ENCODE peak calls at places on chromosomes 16 and 17, in five cellular contexts. One of them, this sample, is unnamed.

GRCh38 chr16:12833939-12834338 is 30.3 kb upstream of the CPPED1 start:
- DNase-seq in H1: peak; percentile 19
- DNase-seq in transverse colon: no peak
- DNase-seq in effector memory CD4-positive, alpha-beta T cell: no peak
- DNase-seq in Panc1: no peak
- DNase-seq in this sample: no peak

GRCh38 chr16:29029168-29029994 is 44.5 kb downstream of the LAT start:
- DNase-seq in H1: peak; percentile 23
- DNase-seq in transverse colon: no peak
- DNase-seq in effector memory CD4-positive, alpha-beta T cell: no peak
- DNase-seq in Panc1: no peak
- DNase-seq in this sample: no peak

GRCh38 chr16:88936008-88936912 is 40.7 kb downstream of the CBFA2T3 start:
- DNase-seq in H1: no peak
- DNase-seq in transverse colon: peak; percentile 67
- DNase-seq in effector memory CD4-positive, alpha-beta T cell: no peak
- DNase-seq in Panc1: no peak
- DNase-seq in this sample: no peak

GRCh38 chr17:57601328-57601727 is 143.8 kb downstream of the CCDC182 start:
- DNase-seq in H1: no peak
- DNase-seq in transverse colon: no peak
- DNase-seq in effector memory CD4-positive, alpha-beta T cell: no peak
- DNase-seq in Panc1: no peak
- DNase-seq in this sample: no peak

GRCh38 chr16:69307856-69308255 is 3.3 kb upstream of the VPS4A start:
- DNase-seq in H1: no peak
- DNase-seq in transverse colon: no peak
- DNase-seq in effector memory CD4-positive, alpha-beta T cell: no peak
- DNase-seq in Panc1: no peak
- DNase-seq in this sample: no peak

GRCh38 chr17:8939496-8940334 is 25.8 kb downstream of the PIK3R5 start:
- DNase-seq in H1: no peak
- DNase-seq in transverse colon: no peak
- DNase-seq in effector memory CD4-positive, alpha-beta T cell: no peak
- DNase-seq in Panc1: no peak
- DNase-seq in this sample: no peak

GRCh38 chr16:30659507-30660423 is 1.5 kb downstream of the FBRS start:
- DNase-seq in H1: no peak
- DNase-seq in transverse colon: peak; percentile 46
- DNase-seq in effector memory CD4-positive, alpha-beta T cell: peak; percentile 45
- DNase-seq in Panc1: no peak
- DNase-seq in this sample: no peak

GRCh38 chr17:15447928-15448579 is 19.4 kb downstream of the CDRT4 start:
- DNase-seq in H1: no peak
- DNase-seq in transverse colon: no peak
- DNase-seq in effector memory CD4-positive, alpha-beta T cell: no peak
- DNase-seq in Panc1: no peak
- DNase-seq in this sample: no peak

GRCh38 chr17:73027130-73027741 is 65.3 kb downstream of the SLC39A11 start:
- DNase-seq in H1: no peak
- DNase-seq in transverse colon: no peak
- DNase-seq in effector memory CD4-positive, alpha-beta T cell: no peak
- DNase-seq in Panc1: no peak
- DNase-seq in this sample: no peak

GRCh38 chr17:65158622-65159021 is 21.5 kb downstream of the RGS9 start:
- DNase-seq in H1: no peak
- DNase-seq in transverse colon: no peak
- DNase-seq in effector memory CD4-positive, alpha-beta T cell: no peak
- DNase-seq in Panc1: no peak
- DNase-seq in this sample: no peak

GRCh38 chr16:30769379-30770089 is 7.4 kb downstream of the RNF40 start:
- DNase-seq in H1: no peak
- DNase-seq in transverse colon: no peak
- DNase-seq in effector memory CD4-positive, alpha-beta T cell: no peak
- DNase-seq in Panc1: no peak
- DNase-seq in this sample: no peak

GRCh38 chr17:17836818-17837379 is at the start of gene SREBF1:
- DNase-seq in H1: peak; percentile 59
- DNase-seq in transverse colon: peak; percentile 73
- DNase-seq in effector memory CD4-positive, alpha-beta T cell: peak; percentile 55
- DNase-seq in Panc1: no peak
- DNase-seq in this sample: no peak

GRCh38 chr17:62670202-62670821 is 42.8 kb downstream of the MRC2 start:
- DNase-seq in H1: no peak
- DNase-seq in transverse colon: no peak
- DNase-seq in effector memory CD4-positive, alpha-beta T cell: no peak
- DNase-seq in Panc1: no peak
- DNase-seq in this sample: no peak

GRCh38 chr17:63696381-63696961 is 3.5 kb downstream of the LIMD2 start:
- DNase-seq in H1: no peak
- DNase-seq in transverse colon: peak; percentile 28
- DNase-seq in effector memory CD4-positive, alpha-beta T cell: no peak
- DNase-seq in Panc1: no peak
- DNase-seq in this sample: no peak

GRCh38 chr16:1286492-1287094 is 22.8 kb upstream of the UBE2I start:
- DNase-seq in H1: no peak
- DNase-seq in transverse colon: no peak
- DNase-seq in effector memory CD4-positive, alpha-beta T cell: no peak
- DNase-seq in Panc1: no peak
- DNase-seq in this sample: no peak
- H3K27me3 ChIP-seq in H1: peaks cover 7% of the 10 kb centered on the region
- H3K27me3 ChIP-seq in transverse colon: peaks cover 81% of the 10 kb centered on the region
- H3K27me3 ChIP-seq in effector memory CD4-positive, alpha-beta T cell: peaks cover 10% of the 10 kb centered on the region
- H3K27me3 ChIP-seq in Panc1: no peaks in the 10 kb centered on the region
- H3K27me3 ChIP-seq in this sample: peaks cover 8% of the 10 kb centered on the region

DNA sequence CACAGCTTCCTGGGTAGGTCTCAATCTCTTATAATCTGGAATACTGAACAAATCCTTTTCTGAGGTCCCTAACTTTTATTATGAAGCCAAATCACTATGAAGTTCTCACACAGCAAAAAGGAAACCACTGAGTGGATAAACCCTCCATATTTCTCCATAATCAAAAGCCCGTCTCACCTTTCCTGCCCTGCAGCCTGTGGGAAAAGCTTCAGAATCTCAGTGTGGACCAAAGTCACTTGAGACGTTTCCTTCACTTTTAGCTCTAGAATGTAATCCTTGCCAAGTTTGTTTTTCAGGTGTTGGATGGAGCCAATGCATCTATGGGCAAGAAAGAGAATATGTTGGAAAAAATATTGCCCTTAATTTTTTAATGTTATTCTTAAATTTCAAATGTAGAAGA is 22.0 kb upstream of the ABCA9 start:
- DNase-seq in H1: no peak
- DNase-seq in transverse colon: no peak
- DNase-seq in effector memory CD4-positive, alpha-beta T cell: no peak
- DNase-seq in Panc1: no peak
- DNase-seq in this sample: no peak
- H3K36me3 ChIP-seq in H1: no peaks in the 10 kb centered on the region
- H3K36me3 ChIP-seq in transverse colon: no peaks in the 10 kb centered on the region
- H3K36me3 ChIP-seq in effector memory CD4-positive, alpha-beta T cell: no peaks in the 10 kb centered on the region
- H3K36me3 ChIP-seq in Panc1: no peaks in the 10 kb centered on the region
- H3K36me3 ChIP-seq in this sample: peaks cover 19% of the 10 kb centered on the region

GRCh38 chr16:81403208-81403600 is 41.4 kb upstream of the CMIP start:
- DNase-seq in H1: no peak
- DNase-seq in transverse colon: no peak
- DNase-seq in effector memory CD4-positive, alpha-beta T cell: no peak
- DNase-seq in Panc1: no peak
- DNase-seq in this sample: no peak
- H3K27me3 ChIP-seq in H1: no peaks in the 10 kb centered on the region
- H3K27me3 ChIP-seq in transverse colon: no peaks in the 10 kb centered on the region
- H3K27me3 ChIP-seq in effector memory CD4-positive, alpha-beta T cell: no peaks in the 10 kb centered on the region
- H3K27me3 ChIP-seq in Panc1: no peaks in the 10 kb centered on the region
- H3K27me3 ChIP-seq in this sample: no peaks in the 10 kb centered on the region

GRCh38 chr16:27468941-27469531 is 67.1 kb downstream of the IL21R start:
- DNase-seq in H1: no peak
- DNase-seq in transverse colon: no peak
- DNase-seq in effector memory CD4-positive, alpha-beta T cell: no peak
- DNase-seq in Panc1: no peak
- DNase-seq in this sample: no peak
- H3K36me3 ChIP-seq in H1: peaks cover 68% of the 10 kb centered on the region
- H3K36me3 ChIP-seq in transverse colon: no peaks in the 10 kb centered on the region
- H3K36me3 ChIP-seq in effector memory CD4-positive, alpha-beta T cell: peaks cover 71% of the 10 kb centered on the region
- H3K36me3 ChIP-seq in Panc1: peaks cover 14% of the 10 kb centered on the region
- H3K36me3 ChIP-seq in this sample: no peaks in the 10 kb centered on the region

GRCh38 chr16:56637814-56638750 is at the start of gene MT1A:
- DNase-seq in H1: no peak
- DNase-seq in transverse colon: peak; percentile 82
- DNase-seq in effector memory CD4-positive, alpha-beta T cell: no peak
- DNase-seq in Panc1: no peak
- DNase-seq in this sample: no peak
- H3K27me3 ChIP-seq in H1: peaks cover 90% of the 10 kb centered on the region
- H3K27me3 ChIP-seq in transverse colon: peaks cover 72% of the 10 kb centered on the region
- H3K27me3 ChIP-seq in effector memory CD4-positive, alpha-beta T cell: peaks cover 49% of the 10 kb centered on the region
- H3K27me3 ChIP-seq in Panc1: no peaks in the 10 kb centered on the region
- H3K27me3 ChIP-seq in this sample: no peaks in the 10 kb centered on the region

GRCh38 chr16:3774156-3774767 is 56.9 kb upstream of the TRAP1 start:
- DNase-seq in H1: no peak
- DNase-seq in transverse colon: no peak
- DNase-seq in effector memory CD4-positive, alpha-beta T cell: no peak
- DNase-seq in Panc1: no peak
- DNase-seq in this sample: no peak

GRCh38 chr16:3776316-3776715 is 59.0 kb upstream of the TRAP1 start:
- DNase-seq in H1: no peak
- DNase-seq in transverse colon: no peak
- DNase-seq in effector memory CD4-positive, alpha-beta T cell: no peak
- DNase-seq in Panc1: no peak
- DNase-seq in this sample: no peak

GRCh38 chr16:3774819-3775218 is 57.5 kb upstream of the TRAP1 start:
- DNase-seq in H1: no peak
- DNase-seq in transverse colon: no peak
- DNase-seq in effector memory CD4-positive, alpha-beta T cell: no peak
- DNase-seq in Panc1: no peak
- DNase-seq in this sample: no peak

GRCh38 chr16:3771513-3771912 is 54.2 kb upstream of the TRAP1 start:
- DNase-seq in H1: no peak
- DNase-seq in transverse colon: no peak
- DNase-seq in effector memory CD4-positive, alpha-beta T cell: no peak
- DNase-seq in Panc1: no peak
- DNase-seq in this sample: no peak

DNA sequence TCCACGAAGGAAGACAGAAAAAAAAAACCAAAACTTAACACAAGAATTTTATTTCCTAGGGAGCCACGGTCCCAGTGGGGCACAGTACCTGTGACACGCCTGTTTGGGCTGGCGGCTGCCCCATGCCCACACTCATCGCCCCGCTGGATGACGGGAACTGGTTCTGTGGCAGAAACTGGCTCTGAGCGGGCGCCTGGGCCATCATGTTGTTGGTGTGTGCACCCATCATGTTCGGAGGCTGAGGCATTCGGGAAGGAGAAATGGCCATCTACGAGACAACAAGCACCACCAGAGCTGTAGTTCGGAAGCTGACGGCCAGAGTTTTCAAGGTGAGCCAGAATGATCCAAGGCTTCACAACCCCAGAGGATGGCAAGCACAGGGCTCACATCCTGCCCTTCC is 56.3 kb upstream of the TRAP1 start:
- DNase-seq in H1: no peak
- DNase-seq in transverse colon: no peak
- DNase-seq in effector memory CD4-positive, alpha-beta T cell: no peak
- DNase-seq in Panc1: no peak
- DNase-seq in this sample: no peak
- H3K36me3 ChIP-seq in H1: peaks cover 47% of the 10 kb centered on the region
- H3K36me3 ChIP-seq in transverse colon: no peaks in the 10 kb centered on the region
- H3K36me3 ChIP-seq in effector memory CD4-positive, alpha-beta T cell: peaks cover 76% of the 10 kb centered on the region
- H3K36me3 ChIP-seq in Panc1: peaks cover 11% of the 10 kb centered on the region
- H3K36me3 ChIP-seq in this sample: no peaks in the 10 kb centered on the region